ENCODE peak calls at places on chromosomes 4 and X, in six cellular contexts. H is right atrium auricular region, C is pancreas, R is Karpas-422, V is A549, N is mammary epithelial cell. S is an unnamed sample. For H3K4me1, the result is how much of the 10 kb centered on the place peaks cover.

GRCh38 chr4:139809207-139810157 is 143.9 kb downstream of the MGST2 start:
- DNase-seq in H (no peak), C (no peak), R (no peak), V (no peak), N (no peak), S (no peak)

GRCh38 chr4:76558391-76559235 is 123.6 kb downstream of the SHROOM3 start:
- DNase-seq in H (no peak), C (no peak), R (no peak), V (no peak), N (no peak), S (no peak)

GRCh38 chrX:3609800-3610199 is 103.6 kb downstream of the PRKX start:
- DNase-seq in H (no peak), C (no peak), R (no peak), V (peak), N (peak), S (peak)

GRCh38 chr4:80097395-80098177 is 24.6 kb upstream of the ANTXR2 start:
- DNase-seq in H (peak), C (no peak), R (no peak), V (no peak), N (peak), S (peak)

GRCh38 chr4:182593864-182594263 is 323.3 kb downstream of the DCTD start:
- DNase-seq in H (no peak), C (no peak), R (no peak), V (no peak), N (no peak), S (no peak)

GRCh38 chr4:17385403-17385802 is 126.5 kb downstream of the QDPR start:
- DNase-seq in H (no peak), C (no peak), R (peak), V (no peak), N (peak), S (peak)

GRCh38 chrX:41332408-41332987 is 1.5 kb upstream of the DDX3X start:
- DNase-seq in H (peak), C (no peak), R (peak), V (peak), N (no peak), S (no peak)

GRCh38 chr4:125979868-125980412 is 665.2 kb downstream of the FAT4 start:
- DNase-seq in H (no peak), C (no peak), R (no peak), V (no peak), N (no peak), S (no peak)

GRCh38 chr4:48490680-48491513 is 845 bp downstream of the ZAR1 start:
- DNase-seq in H (no peak), C (no peak), R (no peak), V (no peak), N (no peak), S (no peak)

GRCh38 chr4:72629540-72629939 is 60.5 kb upstream of the ADAMTS3 start:
- DNase-seq in H (no peak), C (no peak), R (no peak), V (no peak), N (peak), S (peak)

GRCh38 chr4:173264245-173264959 is 69.8 kb downstream of the HMGB2 start:
- DNase-seq in H (no peak), C (peak), R (no peak), V (no peak), N (no peak), S (no peak)

GRCh38 chr4:21888195-21888976 is 60.2 kb downstream of the KCNIP4 start:
- DNase-seq in H (no peak), C (no peak), R (no peak), V (peak), N (peak), S (peak)

GRCh38 chr4:57094482-57095223 is 15.5 kb downstream of the IGFBP7 start:
- DNase-seq in H (no peak), C (no peak), R (no peak), V (peak), N (peak), S (no peak)

GRCh38 chr4:68404153-68404552 is 43.1 kb upstream of the TMPRSS11E start:
- DNase-seq in H (no peak), C (no peak), R (no peak), V (no peak), N (no peak), S (no peak)

GRCh38 chr4:17497890-17498523 is 13.9 kb downstream of the QDPR start:
- DNase-seq in H (no peak), C (no peak), R (no peak), V (no peak), N (no peak), S (no peak)

GRCh38 chrX:37488323-37488722 is 83.1 kb upstream of the LANCL3 start:
- DNase-seq in H (no peak), C (no peak), R (no peak), V (no peak), N (no peak), S (no peak)

GRCh38 chrX:96564595-96564994 is 120.0 kb upstream of the DIAPH2 start:
- DNase-seq in H (no peak), C (no peak), R (no peak), V (no peak), N (no peak), S (no peak)

GRCh38 chrX:7514871-7515599 is 327.9 kb upstream of the VCX start:
- DNase-seq in H (no peak), C (no peak), R (no peak), V (no peak), N (peak), S (peak)

GRCh38 chrX:66015152-66015827 is 24.6 kb downstream of the VSIG4 start:
- DNase-seq in H (no peak), C (no peak), R (no peak), V (no peak), N (no peak), S (no peak)

GRCh38 chrX:66676990-66677389 is 38.1 kb upstream of the EDA2R start:
- DNase-seq in H (no peak), C (no peak), R (no peak), V (no peak), N (peak), S (peak)

GRCh38 chr4:104425003-104425402 is 69.7 kb downstream of the CXXC4 start:
- DNase-seq in H (no peak), C (no peak), R (no peak), V (no peak), N (no peak), S (no peak)

GRCh38 chrX:21989415-21989814 is 42.7 kb upstream of the PHEX start:
- DNase-seq in H (no peak), C (no peak), R (peak), V (no peak), N (no peak), S (no peak)

GRCh38 chr4:73593631-73594241 is 26.5 kb downstream of the RASSF6 start:
- DNase-seq in H (no peak), C (no peak), R (peak), V (peak), N (no peak), S (no peak)

GRCh38 chr4:102390438-102390837 is 45.2 kb upstream of the SLC39A8 start:
- DNase-seq in H (no peak), C (no peak), R (peak), V (no peak), N (peak), S (peak)

GRCh38 chr4:77342170-77342810 is 185.3 kb downstream of the CCNG2 start:
- DNase-seq in H (no peak), C (no peak), R (no peak), V (no peak), N (no peak), S (no peak)

GRCh38 chrX:82961129-82961528 is 547.0 kb upstream of the POU3F4 start:
- DNase-seq in H (no peak), C (no peak), R (no peak), V (no peak), N (no peak), S (no peak)

GRCh38 chr4:169243808-169244207 is 26.9 kb downstream of the SH3RF1 start:
- DNase-seq in H (no peak), C (no peak), R (no peak), V (peak), N (peak), S (peak)

GRCh38 chrX:152810403-152810802 is 20.2 kb downstream of the CETN2 start:
- DNase-seq in H (no peak), C (no peak), R (no peak), V (peak), N (peak), S (no peak)

GRCh38 chr4:168917150-168917779 is 92.8 kb downstream of the CBR4 start:
- DNase-seq in H (no peak), C (no peak), R (peak), V (peak), N (no peak), S (no peak)

GRCh38 chr4:4277531-4277930 is 12.4 kb downstream of the LYAR start:
- DNase-seq in H (no peak), C (no peak), R (no peak), V (no peak), N (no peak), S (no peak)

GRCh38 chr4:112361181-112361791 is 64.1 kb downstream of the ALPK1 start:
- DNase-seq in H (no peak), C (no peak), R (no peak), V (peak), N (peak), S (peak)

GRCh38 chrX:149871940-149872339 is 9.0 kb upstream of the MAGEA8 start:
- DNase-seq in H (no peak), C (no peak), R (peak), V (peak), N (peak), S (peak)

GRCh38 chr4:90215286-90215685 is 88.1 kb downstream of the CCSER1 start:
- DNase-seq in H (no peak), C (no peak), R (no peak), V (no peak), N (peak), S (peak)

GRCh38 chr4:115609631-115610030 is 496.2 kb upstream of the NDST4 start:
- DNase-seq in H (no peak), C (no peak), R (no peak), V (no peak), N (no peak), S (no peak)

GRCh38 chr4:125368161-125368560 is 53.4 kb downstream of the FAT4 start:
- DNase-seq in H (no peak), C (no peak), R (no peak), V (no peak), N (no peak), S (peak)

GRCh38 chr4:79042079-79042674 is 102.9 kb upstream of the PAQR3 start:
- DNase-seq in H (no peak), C (no peak), R (peak), V (peak), N (peak), S (peak)

DNA sequence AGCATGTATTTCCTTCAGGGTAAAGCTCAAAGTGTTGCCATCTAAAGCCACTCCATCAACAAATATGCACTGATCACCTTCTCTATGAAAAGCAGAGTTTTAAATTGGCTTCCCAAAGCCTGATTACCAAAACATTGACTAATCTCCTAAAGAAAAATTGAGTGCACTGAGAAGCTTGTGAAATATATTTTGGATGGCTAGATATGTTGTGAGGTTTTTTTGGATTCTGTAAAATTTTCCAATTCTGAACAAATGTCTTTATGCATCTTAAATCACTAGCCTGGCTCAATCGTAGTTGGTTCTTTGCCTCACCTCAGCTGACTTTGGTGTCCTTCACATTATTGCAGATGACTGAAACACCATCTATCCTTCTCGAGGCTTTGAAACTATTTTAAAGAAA is 14.9 kb upstream of the EXOSC9 start:
- DNase-seq in H (no peak), C (no peak), R (no peak), V (no peak), N (no peak), S (no peak)
- H3K4me1 ChIP-seq in H (under half), C (under half), R (under half), V (under half), N (under half), S (under half)

GRCh38 chrX:40143001-40143400 is 45.2 kb upstream of the BCOR start:
- DNase-seq in H (no peak), C (no peak), R (no peak), V (no peak), N (no peak), S (no peak)
- H3K27ac ChIP-seq in H (no peak), C (no peak), R (no peak), V (no peak), N (no peak), S (no peak)

DNA sequence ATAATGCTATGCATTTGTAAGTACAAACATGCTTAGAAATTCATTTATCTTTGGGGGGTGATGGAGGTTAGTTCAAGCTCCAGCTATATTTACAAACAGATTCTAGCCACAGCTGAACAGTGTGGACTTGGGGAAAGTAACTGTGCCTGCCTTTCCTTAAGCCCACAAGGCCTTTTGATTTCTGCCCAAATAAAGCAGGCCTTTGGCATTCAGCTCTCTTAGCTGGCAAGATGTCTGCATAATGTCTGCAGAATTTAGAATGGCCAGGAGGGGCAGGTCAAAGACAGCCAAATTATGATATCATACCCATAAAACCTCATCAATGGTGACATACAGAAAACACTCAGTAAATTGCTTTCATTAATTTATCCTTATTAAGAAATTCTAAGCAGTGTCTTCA is 538.6 kb upstream of the NR3C2 start:
- DNase-seq in H (no peak), C (no peak), R (no peak), V (no peak), N (no peak), S (no peak)
- H3K4me1 ChIP-seq in H (under half), C (under half), R (under half), V (under half), N (under half), S (under half)

GRCh38 chrX:11111038-11111851 is at the start of gene HCCS:
- DNase-seq in H (peak), C (peak), R (peak), V (peak), N (peak), S (peak)
- H3K27ac ChIP-seq in H (peak), C (peak), R (no peak), V (peak), N (peak), S (peak)

DNA sequence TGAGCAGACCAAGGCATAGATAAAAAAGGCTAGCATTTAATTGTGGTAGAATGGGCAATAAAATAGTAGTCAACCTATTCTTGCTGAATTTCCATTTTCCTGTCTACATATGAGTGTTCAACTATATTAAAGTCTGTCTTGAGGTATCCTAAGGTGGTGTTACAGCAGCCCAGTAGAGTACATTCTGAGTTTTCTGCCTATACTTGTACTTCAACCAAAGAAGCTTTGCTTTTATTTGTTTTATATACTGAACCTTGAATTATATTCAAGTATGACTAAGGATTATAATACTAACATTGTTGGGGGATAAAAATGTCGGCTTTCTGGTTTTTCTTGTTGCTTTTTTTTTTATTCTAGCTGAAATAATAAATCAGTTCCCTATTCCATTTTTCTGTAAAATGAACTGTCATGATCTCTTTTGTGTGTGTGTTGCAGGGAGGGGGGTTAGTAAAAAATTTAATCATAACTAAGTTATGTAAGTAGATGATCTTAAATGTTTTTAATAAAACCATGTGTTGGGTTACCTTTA is 106.7 kb downstream of the PDLIM5 start:
- DNase-seq in H (no peak), C (no peak), R (no peak), V (no peak), N (no peak), S (peak)
- H3K4me1 ChIP-seq in H (under half), C (under half), R (under half), V (under half), N (under half), S (under half)

GRCh38 chrX:69037786-69038185 is 127.5 kb downstream of the PJA1 start:
- DNase-seq in H (peak), C (no peak), R (no peak), V (no peak), N (no peak), S (no peak)

GRCh38 chrX:69036674-69037573 is 128.3 kb downstream of the PJA1 start:
- DNase-seq in H (no peak), C (no peak), R (no peak), V (no peak), N (no peak), S (no peak)

GRCh38 chrX:69038826-69039225 is 126.4 kb downstream of the PJA1 start:
- DNase-seq in H (no peak), C (no peak), R (no peak), V (no peak), N (no peak), S (no peak)

GRCh38 chrX:69034451-69034850 is 130.8 kb downstream of the PJA1 start:
- DNase-seq in H (peak), C (no peak), R (no peak), V (no peak), N (no peak), S (no peak)

DNA sequence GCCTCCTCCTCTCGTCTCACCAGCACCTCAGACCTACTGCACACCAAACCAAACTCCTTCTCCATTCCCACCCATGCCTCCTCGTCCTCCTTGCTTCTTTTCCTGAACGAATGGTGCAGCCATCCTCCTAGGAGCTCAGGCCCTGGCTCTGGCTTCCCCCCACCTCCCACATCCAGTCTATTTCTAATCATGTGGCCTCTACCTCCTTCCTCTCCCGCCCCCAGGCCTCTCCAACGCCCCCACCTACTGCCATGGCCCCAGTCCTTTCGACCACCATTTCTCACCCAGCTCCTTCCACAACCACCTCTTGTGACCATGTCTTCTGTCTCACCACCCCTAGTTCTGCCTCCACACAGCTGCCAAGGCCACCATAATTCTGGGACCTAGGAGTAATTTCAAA is 127.1 kb downstream of the PJA1 start:
- DNase-seq in H (peak), C (no peak), R (no peak), V (no peak), N (no peak), S (no peak)
- H3K27ac ChIP-seq in H (no peak), C (no peak), R (no peak), V (no peak), N (no peak), S (no peak)

DNA sequence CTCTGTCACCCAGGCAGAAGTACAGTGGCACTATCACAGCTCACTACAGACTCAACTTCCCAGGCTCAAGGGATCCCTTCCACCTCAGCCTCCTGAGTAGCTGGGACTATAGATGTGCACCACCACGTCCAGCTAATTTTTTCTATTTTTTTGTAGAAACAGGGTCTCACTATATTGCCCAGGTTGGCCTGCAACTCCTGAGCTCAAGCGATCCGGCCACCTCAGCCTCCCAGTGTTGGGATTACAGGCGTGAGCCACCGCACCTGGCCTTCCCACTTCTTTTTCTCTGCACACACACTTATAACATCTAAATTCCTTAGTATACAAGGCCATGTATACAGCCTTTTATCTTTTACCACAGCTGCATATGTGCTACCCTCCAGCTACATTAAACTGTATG is 6.6 kb downstream of the SLC7A3 start:
- DNase-seq in H (no peak), C (no peak), R (no peak), V (no peak), N (no peak), S (no peak)
- H3K4me1 ChIP-seq in H (under half), C (under half), R (under half), V (under half), N (under half), S (under half)

GRCh38 chr4:151614532-151614931 is 146.3 kb downstream of the GATB start:
- DNase-seq in H (no peak), C (no peak), R (no peak), V (no peak), N (no peak), S (no peak)
- H3K27ac ChIP-seq in H (no peak), C (no peak), R (no peak), V (no peak), N (no peak), S (no peak)

GRCh38 chr4:8114456-8115202 is 44.0 kb downstream of the ABLIM2 start:
- DNase-seq in H (no peak), C (no peak), R (no peak), V (no peak), N (no peak), S (no peak)
- H3K4me1 ChIP-seq in H (under half), C (under half), R (under half), V (under half), N (under half), S (under half)

S was measured in foreskin keratinocyte.